ENCODE peak calls at places on chromosomes 7 and 10, in four cellular contexts. V, W, X and J are unnamed samples. For H3K4me1, the result is how much of the 10 kb centered on the place peaks cover.

GRCh38 chr10:78543749-78544446 is 510.2 kb downstream of the RPS24 start:
- DNase-seq in X (no peak), V (no peak), W (peak), J (no peak)

GRCh38 chr7:64888901-64889685 is 14.0 kb upstream of the ZNF273 start:
- DNase-seq in V (no peak), W (peak), X (no peak), J (no peak)

GRCh38 chr10:63798599-63799498 is 277.6 kb downstream of the REEP3 start:
- DNase-seq in V (no peak), W (peak), X (peak), J (no peak)

GRCh38 chr7:90681336-90682019 is 85.4 kb downstream of the CDK14 start:
- DNase-seq in V (no peak), W (no peak), X (no peak), J (no peak)

GRCh38 chr10:79391231-79392019 is 44.2 kb downstream of the PPIF start:
- DNase-seq in W (peak), V (no peak), X (no peak), J (no peak)

GRCh38 chr7:2003931-2004812 is 228.6 kb downstream of the MAD1L1 start:
- DNase-seq in X (no peak), V (no peak), W (no peak), J (no peak)

GRCh38 chr7:101691822-101692384 is 62.8 kb upstream of the MYL10 start:
- DNase-seq in V (no peak), X (no peak), W (peak), J (no peak)

GRCh38 chr10:4183761-4184261 is 398.8 kb upstream of the KLF6 start:
- DNase-seq in W (no peak), V (no peak), X (no peak), J (no peak)

GRCh38 chr7:33873981-33874750 is 31.2 kb upstream of the BMPER start:
- DNase-seq in W (no peak), V (no peak), X (peak), J (no peak)

GRCh38 chr7:1235501-1236131 is 2.9 kb downstream of the UNCX start:
- DNase-seq in X (peak), V (no peak), W (no peak), J (no peak)

GRCh38 chr10:22713853-22714523 is 390 bp downstream of the PIP4K2A start:
- DNase-seq in W (peak), X (peak), V (no peak), J (peak)

GRCh38 chr10:46232666-46233065 is 54.1 kb upstream of the ANTXRL start:
- DNase-seq in W (peak), V (no peak), X (no peak), J (no peak)

GRCh38 chr10:103820101-103821062 is 35.0 kb downstream of the SH3PXD2A start:
- DNase-seq in X (no peak), V (no peak), W (no peak), J (no peak)

GRCh38 chr7:93279541-93279940 is 47.4 kb downstream of the VPS50 start:
- DNase-seq in V (no peak), W (no peak), X (no peak), J (no peak)

GRCh38 chr10:122164815-122165491 is 106.1 kb upstream of the BTBD16 start:
- DNase-seq in W (no peak), X (no peak), V (no peak), J (no peak)

GRCh38 chr7:33849961-33850559 is 55.3 kb upstream of the BMPER start:
- DNase-seq in X (no peak), V (no peak), W (no peak), J (no peak)

GRCh38 chr10:100791254-100792058 is 46.1 kb downstream of the PAX2 start:
- DNase-seq in W (no peak), V (no peak), X (no peak), J (no peak)

GRCh38 chr7:129265328-129265727 is 40.5 kb downstream of the AHCYL2 start:
- DNase-seq in X (no peak), V (no peak), W (no peak), J (no peak)

GRCh38 chr7:90692947-90693346 is 96.8 kb downstream of the CDK14 start:
- DNase-seq in W (no peak), V (no peak), X (no peak), J (no peak)

GRCh38 chr7:93575555-93576397 is 1.3 kb upstream of the CALCR start:
- DNase-seq in W (no peak), V (no peak), X (no peak), J (no peak)

GRCh38 chr7:84904561-84904960 is 282.3 kb downstream of the SEMA3D start:
- DNase-seq in X (peak), W (no peak), V (no peak), J (no peak)

GRCh38 chr7:4470246-4470645 is 211.8 kb upstream of the FOXK1 start:
- DNase-seq in X (no peak), V (no peak), W (no peak), J (peak)

GRCh38 chr10:14386202-14386593 is 55.5 kb upstream of the FRMD4A start:
- DNase-seq in X (peak), V (no peak), W (no peak), J (no peak)

GRCh38 chr10:120945801-120946302 is 94.7 kb downstream of the WDR11 start:
- DNase-seq in W (no peak), V (no peak), X (peak), J (no peak)

GRCh38 chr10:15817407-15818046 is 42.8 kb downstream of the MINDY3 start:
- DNase-seq in V (no peak), X (no peak), W (no peak), J (no peak)

GRCh38 chr7:29039747-29040569 is 81.8 kb upstream of the TRIL start:
- DNase-seq in X (no peak), W (no peak), V (no peak), J (no peak)

GRCh38 chr10:44651395-44651661 is 259.8 kb upstream of the TMEM72 start:
- DNase-seq in W (no peak), X (no peak), V (no peak), J (no peak)

GRCh38 chr7:105587899-105588690 is 6.8 kb upstream of the EFCAB10 start:
- DNase-seq in W (no peak), X (no peak), V (no peak), J (peak)

GRCh38 chr10:132681858-132682755 is 103.8 kb downstream of the NKX6-2 start:
- DNase-seq in W (no peak), V (no peak), X (no peak), J (no peak)

GRCh38 chr10:74156919-74157289 is 5.9 kb downstream of the ADK start:
- DNase-seq in V (no peak), W (no peak), X (no peak), J (no peak)

GRCh38 chr10:131196176-131196885 is 115.2 kb downstream of the TCERG1L start:
- DNase-seq in V (no peak), W (no peak), X (no peak), J (no peak)

GRCh38 chr7:155339474-155339873 is 41.8 kb downstream of the INSIG1 start:
- DNase-seq in X (no peak), V (no peak), W (no peak), J (no peak)

GRCh38 chr10:101489355-101489754 is 98.7 kb downstream of the POLL start:
- DNase-seq in X (peak), W (no peak), V (no peak), J (no peak)

GRCh38 chr7:32093415-32094408 is 23.5 kb upstream of the PDE1C start:
- DNase-seq in W (no peak), V (no peak), X (peak), J (no peak)

GRCh38 chr7:112575864-112576263 is 95.1 kb downstream of the LSMEM1 start:
- DNase-seq in X (peak), W (no peak), V (no peak), J (no peak)

GRCh38 chr10:17685227-17685840 is 41.4 kb downstream of the STAM start:
- DNase-seq in V (no peak), X (no peak), W (no peak), J (no peak)

GRCh38 chr10:78913219-78914059 is 155.3 kb upstream of the ZMIZ1 start:
- DNase-seq in W (peak), X (no peak), V (no peak), J (no peak)

GRCh38 chr10:131678171-131678570 is 222.6 kb upstream of the PPP2R2D start:
- DNase-seq in X (no peak), W (no peak), V (no peak), J (no peak)

GRCh38 chr10:93999401-93999851 is 5.7 kb downstream of the PLCE1 start:
- DNase-seq in X (peak), W (peak), V (no peak), J (no peak)

GRCh38 chr10:43623351-43623750 is 17.1 kb downstream of the ZNF485 start:
- DNase-seq in V (no peak), W (no peak), X (no peak), J (peak)
- H3K9ac ChIP-seq in V (no peak), W (no peak), X (no peak), J (peak)

GRCh38 chr10:35382096-35382495 is 45.8 kb downstream of the CCNY start:
- DNase-seq in X (no peak), W (no peak), V (no peak), J (no peak)
- H3K4me1 ChIP-seq in X (under half), W (under half), V (under half), J (under half)

DNA sequence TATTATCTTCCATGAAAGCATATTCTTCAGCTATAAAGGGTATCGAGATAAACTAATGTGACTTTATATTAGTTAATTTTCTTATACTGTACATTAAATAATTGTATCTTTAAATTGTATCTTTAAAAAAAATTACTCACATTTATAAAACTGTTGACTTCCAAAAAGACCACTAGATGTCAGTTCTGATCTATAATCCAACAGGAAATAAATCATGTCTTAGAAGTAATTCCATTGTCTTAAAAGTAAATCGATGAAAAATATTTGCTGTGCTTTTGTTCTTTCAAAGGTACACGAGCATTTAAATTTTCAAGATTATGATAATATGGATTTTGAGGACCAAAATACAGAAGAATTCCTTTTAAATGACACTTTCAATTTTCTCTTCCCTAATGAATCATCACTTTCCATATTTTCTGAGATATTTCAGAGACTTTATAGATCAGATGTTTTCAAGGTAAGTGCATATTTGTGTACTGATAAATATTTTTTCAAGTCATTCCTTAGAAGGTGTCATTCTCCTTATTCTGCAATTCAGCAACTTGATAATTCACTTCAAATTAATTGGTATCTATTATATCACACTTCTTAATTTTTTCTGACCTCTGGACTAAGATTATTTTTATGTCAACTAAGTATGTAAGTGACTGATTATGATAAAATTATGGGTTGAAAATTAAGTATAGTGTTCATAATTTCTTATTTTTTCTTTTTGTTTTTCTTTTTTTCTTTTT is 138.5 kb downstream of the CPED1 start:
- DNase-seq in X (no peak), W (no peak), V (peak), J (no peak)
- H3K4me3 ChIP-seq in X (no peak), W (no peak), V (no peak), J (no peak)

GRCh38 chr7:157679607-157680006 is 342.8 kb downstream of the DNAJB6 start:
- DNase-seq in W (no peak), V (no peak), X (no peak), J (peak)

GRCh38 chr7:157676001-157676400 is 339.2 kb downstream of the DNAJB6 start:
- DNase-seq in V (no peak), X (no peak), W (no peak), J (peak)

GRCh38 chr7:157676456-157677255 is 339.9 kb downstream of the DNAJB6 start:
- DNase-seq in V (no peak), W (no peak), X (no peak), J (peak)

GRCh38 chr7:157675427-157675930 is 338.7 kb downstream of the DNAJB6 start:
- DNase-seq in W (no peak), X (no peak), V (no peak), J (peak)

GRCh38 chr7:157678503-157678902 is 341.7 kb downstream of the DNAJB6 start:
- DNase-seq in X (no peak), V (no peak), W (no peak), J (peak)
- H3K9ac ChIP-seq in X (no peak), V (no peak), W (no peak), J (peak)

GRCh38 chr10:48514916-48515315 is 90.0 kb downstream of the ARHGAP22 start:
- DNase-seq in X (no peak), V (no peak), W (no peak), J (no peak)
- H3K4me1 ChIP-seq in X (under half), V (under half), W (under half), J (under half)

GRCh38 chr7:99141334-99141733 is 2.6 kb downstream of the SMURF1 start:
- DNase-seq in W (no peak), V (no peak), X (no peak), J (no peak)

GRCh38 chr7:99140813-99141212 is 3.1 kb downstream of the SMURF1 start:
- DNase-seq in V (no peak), W (no peak), X (no peak), J (no peak)

GRCh38 chr7:99143522-99143852 is 421 bp downstream of the SMURF1 start:
- DNase-seq in W (no peak), V (no peak), X (no peak), J (no peak)

GRCh38 chr7:99142727-99143521 is 984 bp downstream of the SMURF1 start:
- DNase-seq in W (peak), X (peak), V (peak), J (peak)

GRCh38 chr7:99141756-99142726 is 1.9 kb downstream of the SMURF1 start:
- DNase-seq in W (peak), X (peak), V (no peak), J (peak)
- H3K4me3 ChIP-seq in W (peak), X (peak), V (peak), J (no peak)